ENCODE peak calls at places on chromosome 22, in ten cellular contexts. D, L, A, X, E, Q, S, K, T and C are unnamed samples.

GRCh38 chr22:50200333-50201190 is at the start of gene SELENOO:
- DNase-seq in X (peak; percentile 96), L (peak; percentile 97), Q (peak; percentile 84), A (peak; percentile 98), S (peak; percentile 77), E (peak; percentile 98), K (peak; percentile 96), T (peak; percentile 97), D (peak; percentile 91), C (peak; percentile 95)

GRCh38 chr22:46592390-46592872 is 27.8 kb upstream of the GRAMD4 start:
- DNase-seq in L (peak; percentile 51), T (peak; percentile 56), Q (peak; percentile 92), A (no peak), S (peak; percentile 71), D (no peak), X (peak; percentile 80), K (no peak), E (peak; percentile 54), C (no peak)

GRCh38 chr22:17368727-17369552 is at the start of gene CECR2:
- DNase-seq in S (no peak), L (peak; percentile 80), Q (peak; percentile 10), K (peak; percentile 86), A (peak; percentile 49), X (peak; percentile 82), T (peak; percentile 93), E (peak; percentile 61), D (peak; percentile 25), C (peak; percentile 90)

GRCh38 chr22:26756675-26757293 is 99.4 kb downstream of the MIAT start:
- DNase-seq in L (peak; percentile 51), D (peak; percentile 37), S (peak; percentile 36), K (peak; percentile 74), A (peak; percentile 64), Q (peak; percentile 89), E (peak; percentile 70), T (peak; percentile 87), X (peak; percentile 87), C (peak; percentile 74)

GRCh38 chr22:39205344-39206021 is 39.3 kb downstream of the PDGFB start:
- DNase-seq in S (peak; percentile 78), L (no peak), T (peak; percentile 73), D (no peak), Q (peak; percentile 57), A (no peak), E (peak; percentile 55), X (no peak), K (peak; percentile 41), C (no peak)

GRCh38 chr22:50417544-50417943 is 57.3 kb downstream of the SBF1 start:
- DNase-seq in S (peak; percentile 15), T (no peak), A (no peak), D (no peak), X (peak; percentile 31), L (no peak), K (no peak), E (no peak), Q (peak; percentile 44), C (no peak)

GRCh38 chr22:27573280-27573711 is 228.3 kb downstream of the MN1 start:
- DNase-seq in A (no peak), Q (no peak), L (no peak), D (no peak), X (no peak), T (no peak), E (no peak), K (no peak), S (no peak), C (peak; percentile 41)

GRCh38 chr22:31451709-31452571 is 37.7 kb downstream of the EIF4ENIF1 start:
- DNase-seq in A (no peak), D (peak; percentile 18), Q (peak; percentile 59), E (peak; percentile 13), T (peak; percentile 48), K (no peak), X (no peak), S (peak; percentile 59), L (no peak), C (peak; percentile 3)

GRCh38 chr22:24925586-24926427 is 20.7 kb downstream of the LHFPL7 start:
- DNase-seq in S (no peak), L (no peak), E (no peak), D (no peak), T (peak; percentile 76), X (no peak), A (no peak), Q (no peak), K (no peak), C (no peak)

GRCh38 chr22:39558254-39558727 is 12.3 kb upstream of the CACNA1I start:
- DNase-seq in T (peak; percentile 73), Q (no peak), L (no peak), E (no peak), K (no peak), S (no peak), X (no peak), A (no peak), D (no peak), C (no peak)

DNA sequence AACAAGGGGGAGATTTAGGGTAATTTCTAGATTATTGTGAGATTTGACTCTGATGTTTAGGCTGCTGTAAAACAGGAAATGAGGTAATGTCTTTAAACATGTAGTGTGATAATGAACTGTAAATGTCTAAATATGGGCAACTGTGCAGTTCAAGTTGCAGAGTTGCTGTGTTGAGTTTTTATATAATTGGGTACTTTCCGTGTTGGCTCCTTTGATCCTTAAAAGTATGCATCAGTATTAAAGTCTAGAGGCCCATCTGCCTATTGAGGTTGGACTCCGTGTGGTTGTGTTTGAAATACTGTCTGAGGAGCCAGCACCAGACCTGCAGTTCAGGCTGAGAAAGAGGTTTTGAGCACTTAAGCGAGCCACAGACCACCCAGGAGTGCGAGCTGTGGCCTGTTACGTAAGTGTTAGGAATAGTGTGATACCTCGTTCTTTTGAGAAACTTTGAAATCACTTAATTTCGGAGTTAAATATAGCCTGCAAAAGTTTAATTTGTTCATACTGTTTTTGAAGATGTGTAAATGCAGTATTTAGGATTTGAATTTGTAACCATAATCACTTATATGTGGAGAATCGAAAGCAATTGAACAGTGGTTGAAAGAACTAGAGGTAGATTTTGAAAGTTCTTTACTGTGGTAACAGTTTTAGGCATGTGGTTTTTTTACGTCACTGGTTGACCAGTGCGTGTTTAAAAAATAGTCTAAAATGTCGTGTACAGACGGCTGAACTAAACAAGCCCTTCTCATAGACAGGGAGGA is 9.0 kb downstream of the FAM118A start:
- DNase-seq in T (no peak), D (no peak), E (no peak), Q (peak; percentile 69), K (no peak), S (peak; percentile 70), L (no peak), A (no peak), X (no peak), C (peak; percentile 70)
- H3K4me3 ChIP-seq in T (no peak overlapping the region), D (no peak overlapping the region), E (no peak overlapping the region), Q (no peak overlapping the region), K (no peak overlapping the region), S (peak overlapping the region; percentile 10), L (no peak overlapping the region), A (peak overlapping the region; percentile 5), X (no peak overlapping the region), C (peak overlapping the region; percentile 26)

DNA sequence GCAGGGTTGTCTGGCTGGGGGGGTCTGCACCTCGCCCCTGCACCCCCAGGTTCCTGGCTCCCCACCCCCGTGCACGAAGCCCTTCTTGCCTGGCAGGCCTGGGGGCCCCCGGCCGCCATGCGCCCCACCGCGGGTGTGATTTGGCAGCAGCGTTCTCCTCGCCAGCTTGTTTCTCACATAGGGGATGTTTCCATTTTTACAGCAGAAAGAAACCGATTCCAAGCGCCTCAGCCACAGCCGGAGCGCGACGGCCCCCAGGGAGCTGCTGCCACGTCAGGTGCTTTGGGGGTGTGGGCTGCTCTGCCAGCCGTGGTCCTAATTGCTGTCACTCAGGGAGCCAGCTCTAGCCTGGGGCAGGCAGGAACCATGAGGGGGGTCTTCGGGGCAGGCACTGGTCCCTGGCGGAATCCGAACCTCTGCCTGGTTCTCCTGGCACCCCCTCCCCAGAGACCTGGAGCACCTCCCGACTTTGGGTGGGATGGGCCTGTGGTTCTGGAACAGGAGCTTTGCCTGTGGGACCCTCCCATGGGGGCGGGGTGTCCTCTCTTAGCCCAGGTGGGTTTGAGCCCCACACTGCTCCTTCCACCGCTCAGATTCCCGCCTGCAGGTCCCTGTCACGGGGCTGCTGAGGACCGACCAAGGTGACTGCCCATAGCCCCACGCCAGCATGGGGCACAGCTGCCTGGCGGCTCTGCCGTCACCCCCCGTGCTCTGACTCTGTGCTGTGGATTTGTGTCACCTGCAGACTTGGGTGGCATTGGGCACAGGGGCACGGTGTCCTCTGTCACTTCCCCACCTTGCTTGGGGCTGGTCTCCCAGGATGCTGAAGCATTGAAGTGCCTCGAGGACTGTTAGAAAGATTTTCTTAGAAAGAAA is 54.0 kb downstream of the RTN4R start:
- DNase-seq in E (no peak), A (no peak), D (no peak), L (no peak), X (no peak), T (no peak), S (no peak), K (no peak), Q (no peak), C (no peak)
- H3K4me1 ChIP-seq in E (peaks cover 56% of the 10 kb centered on the region), A (no peaks in the 10 kb centered on the region), D (no peaks in the 10 kb centered on the region), L (no peaks in the 10 kb centered on the region), X (peaks cover 7% of the 10 kb centered on the region), T (no peaks in the 10 kb centered on the region), S (no peaks in the 10 kb centered on the region), K (peaks cover 6% of the 10 kb centered on the region), Q (peaks cover 5% of the 10 kb centered on the region), C (peaks cover 12% of the 10 kb centered on the region)

DNA sequence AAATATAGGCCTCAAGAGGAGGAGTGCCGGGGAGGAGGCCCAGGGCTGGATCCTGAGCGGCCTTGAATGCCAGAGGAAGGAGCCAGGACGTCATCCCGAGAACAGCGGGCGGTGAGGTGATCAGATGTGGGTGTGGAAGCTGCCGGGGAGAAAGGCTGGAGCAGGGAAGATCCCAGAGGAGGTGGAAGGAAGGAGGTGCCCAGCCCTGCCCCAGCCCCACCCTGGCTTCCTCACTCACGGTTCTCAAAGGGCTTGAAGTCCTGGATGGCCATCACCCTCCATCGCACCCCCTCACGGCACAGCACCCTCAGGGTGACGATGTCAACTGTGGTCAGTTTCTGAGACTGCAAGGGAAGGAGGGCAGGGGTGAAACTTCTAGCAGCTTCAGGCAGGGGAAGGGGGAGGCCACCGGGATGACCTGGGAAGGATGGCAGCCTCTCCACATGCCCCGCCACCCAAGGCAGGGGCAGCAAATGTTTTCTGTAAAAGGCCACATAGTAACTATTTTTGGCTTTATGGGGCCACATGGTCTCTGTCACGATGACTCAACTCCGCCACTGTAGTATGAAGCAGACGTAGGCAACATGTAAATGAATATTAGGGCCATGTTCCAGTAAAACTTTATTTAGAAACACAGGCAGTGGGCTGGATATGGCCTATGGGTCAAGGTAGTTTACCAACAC is 10.7 kb downstream of the IL2RB start:
- DNase-seq in T (no peak), D (no peak), X (peak; percentile 51), A (no peak), Q (no peak), K (no peak), E (no peak), L (no peak), S (no peak), C (no peak)
- H3K27ac ChIP-seq in T (no peak overlapping the region), D (no peak overlapping the region), X (no peak overlapping the region), A (no peak overlapping the region), Q (no peak overlapping the region), K (no peak overlapping the region), E (no peak overlapping the region), L (no peak overlapping the region), S (no peak overlapping the region), C (no peak overlapping the region)

DNA sequence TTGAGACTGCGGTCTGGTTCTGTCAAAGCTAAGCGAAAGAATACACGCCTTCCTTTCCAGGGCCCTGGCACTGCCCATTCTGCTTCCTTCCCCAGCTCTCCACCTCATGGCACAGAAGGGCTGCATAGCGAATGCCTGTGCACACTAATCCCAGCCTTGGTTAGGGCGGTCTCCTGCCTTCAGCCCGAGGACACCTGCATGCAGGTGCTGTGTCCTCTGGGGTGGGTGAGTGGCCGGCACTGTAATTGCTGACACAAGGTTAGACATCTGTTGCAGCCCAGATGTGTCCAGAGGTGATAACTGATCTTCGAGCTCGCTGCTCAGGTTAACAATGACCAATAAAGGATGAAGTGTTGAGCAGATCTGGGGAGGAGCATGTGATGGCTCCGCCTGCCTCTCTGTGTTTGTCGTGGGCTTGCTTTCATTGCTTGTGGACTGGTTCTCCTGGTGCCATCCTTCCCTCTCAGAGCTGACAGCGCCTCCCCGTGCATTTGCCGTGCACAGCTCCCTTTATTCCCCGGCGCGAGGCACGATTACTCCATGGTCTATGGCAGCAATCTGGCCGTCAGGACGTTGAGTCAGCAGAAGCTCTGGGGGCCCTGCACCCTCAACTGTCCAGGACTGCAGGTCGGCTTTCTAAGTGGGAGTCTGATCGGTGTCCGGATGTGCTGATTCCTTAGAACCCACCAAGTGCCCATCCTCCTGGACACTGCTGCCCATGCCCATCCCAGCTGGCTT is 1088.2 kb downstream of the BRD1 start:
- DNase-seq in D (no peak), Q (no peak), E (no peak), L (peak; percentile 3), T (peak; percentile 29), A (peak; percentile 30), S (no peak), K (no peak), X (peak; percentile 53), C (no peak)
- H3K4me3 ChIP-seq in D (no peak overlapping the region), Q (no peak overlapping the region), E (no peak overlapping the region), L (no peak overlapping the region), T (no peak overlapping the region), A (no peak overlapping the region), S (no peak overlapping the region), K (no peak overlapping the region), X (no peak overlapping the region), C (no peak overlapping the region)